ENCODE peak calls at places on chromosomes 13 and 19, in six cellular contexts. T, R, W, X, M and I are unnamed samples.

GRCh38 chr19:41706741-41707501 is 1.5 kb upstream of the CEACAM5 start:
- DNase-seq in T (peak), R (peak), W (peak), X (peak), M (peak), I (no peak)

GRCh38 chr13:75830842-75831241 is 194.7 kb downstream of the LMO7 start:
- DNase-seq in T (no peak), R (peak), W (peak), X (peak), M (no peak), I (no peak)

GRCh38 chr19:45115809-45116615 is 23.0 kb downstream of the PPP1R37 start:
- DNase-seq in T (no peak), R (no peak), W (no peak), X (peak), M (no peak), I (no peak)

GRCh38 chr19:12949363-12950284 is 4.0 kb downstream of the RAD23A start:
- DNase-seq in T (no peak), R (no peak), W (no peak), X (peak), M (no peak), I (no peak)

GRCh38 chr19:7706662-7707454 is 4.9 kb upstream of the FCER2 start:
- DNase-seq in T (no peak), R (no peak), W (no peak), X (no peak), M (no peak), I (no peak)

GRCh38 chr19:38929929-38930775 is at the start of gene SARS2:
- DNase-seq in T (peak), R (peak), W (peak), X (peak), M (peak), I (peak)

GRCh38 chr13:22220186-22221160 is 549.6 kb downstream of the FGF9 start:
- DNase-seq in T (no peak), R (no peak), W (peak), X (no peak), M (no peak), I (no peak)

GRCh38 chr19:30551271-30551670 is 179.1 kb downstream of the ZNF536 start:
- DNase-seq in T (no peak), R (no peak), W (no peak), X (no peak), M (no peak), I (no peak)

GRCh38 chr19:4388171-4389063 is 11.9 kb downstream of the SH3GL1 start:
- DNase-seq in T (no peak), R (no peak), W (peak), X (no peak), M (no peak), I (no peak)

GRCh38 chr19:55578031-55578760 is 2.5 kb downstream of the ZNF579 start:
- DNase-seq in T (no peak), R (no peak), W (no peak), X (no peak), M (no peak), I (no peak)

GRCh38 chr13:51827254-51827653 is 17.7 kb downstream of the TMEM272 start:
- DNase-seq in T (no peak), R (no peak), W (no peak), X (no peak), M (no peak), I (no peak)